ENCODE peak calls at places on chromosome X, in nine cellular contexts. R is testis, E is right lobe of liver, I is AG10803, V is WERI-Rb-1, A is mucosa of descending colon, B is psoas muscle, U is astrocyte of the cerebellum, F is hepatocyte. Z is an unnamed sample.

GRCh38 chrX:57674861-57675260 is 5.2 kb downstream of the NLRP2B start:
- DNase-seq in R (no peak), E (no peak), I (no peak), V (no peak), A (no peak), B (no peak), U (no peak), F (no peak), Z (no peak)

GRCh38 chrX:98405376-98405775 is 1521.7 kb downstream of the RPA4 start:
- DNase-seq in R (no peak), E (no peak), I (no peak), V (no peak), A (no peak), B (no peak), U (no peak), F (no peak), Z (no peak)

GRCh38 chrX:136880003-136880451 is 498 bp downstream of the RBMX start:
- DNase-seq in R (peak), E (peak), I (no peak), V (no peak), A (peak), B (peak), U (no peak), F (no peak), Z (no peak)

GRCh38 chrX:65643046-65643785 is 24.2 kb upstream of the MSN start:
- DNase-seq in R (no peak), E (no peak), I (peak), V (no peak), A (no peak), B (no peak), U (peak), F (no peak), Z (no peak)

GRCh38 chrX:20829665-20830481 is 544.3 kb upstream of the CNKSR2 start:
- DNase-seq in R (no peak), E (no peak), I (peak), V (no peak), A (no peak), B (no peak), U (no peak), F (no peak), Z (no peak)

GRCh38 chrX:55206152-55206941 is 13.8 kb upstream of the PAGE5 start:
- DNase-seq in R (no peak), E (no peak), I (no peak), V (no peak), A (no peak), B (no peak), U (no peak), F (no peak), Z (no peak)

GRCh38 chrX:100368167-100368566 is 41.9 kb downstream of the PCDH19 start:
- DNase-seq in R (peak), E (peak), I (no peak), V (peak), A (no peak), B (no peak), U (no peak), F (peak), Z (no peak)

GRCh38 chrX:49058794-49059193 is at the start of gene CCDC120:
- DNase-seq in R (no peak), E (peak), I (no peak), V (no peak), A (peak), B (no peak), U (no peak), F (peak), Z (no peak)

GRCh38 chrX:30680618-30681017 is 27.4 kb downstream of the GK start:
- DNase-seq in R (no peak), E (peak), I (no peak), V (no peak), A (no peak), B (no peak), U (no peak), F (no peak), Z (no peak)

GRCh38 chrX:48003367-48003757 is 427 bp downstream of the ZNF182 start:
- DNase-seq in R (no peak), E (no peak), I (no peak), V (no peak), A (peak), B (no peak), U (no peak), F (no peak), Z (no peak)

GRCh38 chrX:135974279-135974856 is 580 bp upstream of the MMGT1 start:
- DNase-seq in R (peak), E (peak), I (peak), V (peak), A (peak), B (peak), U (peak), F (peak), Z (no peak)

GRCh38 chrX:124098089-124098488 is 136.6 kb downstream of the STAG2 start:
- DNase-seq in R (no peak), E (no peak), I (peak), V (no peak), A (no peak), B (no peak), U (peak), F (peak), Z (peak)

GRCh38 chrX:69117876-69118526 is 47.3 kb downstream of the PJA1 start:
- DNase-seq in R (no peak), E (no peak), I (no peak), V (no peak), A (no peak), B (no peak), U (no peak), F (no peak), Z (no peak)

GRCh38 chrX:44651347-44651746 is 108.7 kb upstream of the FUNDC1 start:
- DNase-seq in R (no peak), E (no peak), I (no peak), V (peak), A (no peak), B (peak), U (no peak), F (no peak), Z (no peak)

GRCh38 chrX:20500949-20501348 is 234.2 kb upstream of the RPS6KA3 start:
- DNase-seq in R (no peak), E (no peak), I (no peak), V (no peak), A (no peak), B (no peak), U (no peak), F (no peak), Z (no peak)

GRCh38 chrX:10483191-10483808 is 137.1 kb downstream of the MID1 start:
- DNase-seq in R (peak), E (no peak), I (no peak), V (no peak), A (no peak), B (no peak), U (no peak), F (no peak), Z (no peak)

GRCh38 chrX:48957477-48957826 is at the start of gene OTUD5:
- DNase-seq in R (peak), E (no peak), I (no peak), V (peak), A (no peak), B (peak), U (no peak), F (peak), Z (no peak)

GRCh38 chrX:83508006-83508405 is at the start of gene POU3F4:
- DNase-seq in R (peak), E (no peak), I (peak), V (no peak), A (no peak), B (no peak), U (peak), F (no peak), Z (no peak)

GRCh38 chrX:15786930-15787329 is 3.4 kb upstream of the ZRSR2 start:
- DNase-seq in R (no peak), E (no peak), I (no peak), V (no peak), A (no peak), B (no peak), U (no peak), F (no peak), Z (no peak)

GRCh38 chrX:13258725-13259124 is 61.1 kb downstream of the ATXN3L start:
- DNase-seq in R (no peak), E (no peak), I (no peak), V (no peak), A (no peak), B (no peak), U (no peak), F (no peak), Z (no peak)

GRCh38 chrX:39905475-39905889 is 192.3 kb downstream of the BCOR start:
- DNase-seq in R (peak), E (peak), I (no peak), V (no peak), A (peak), B (no peak), U (no peak), F (peak), Z (no peak)

GRCh38 chrX:110657073-110657472 is 138.5 kb downstream of the CHRDL1 start:
- DNase-seq in R (no peak), E (no peak), I (no peak), V (peak), A (no peak), B (no peak), U (no peak), F (no peak), Z (no peak)

GRCh38 chrX:151923648-151924047 is 11.0 kb downstream of the MAGEA4 start:
- DNase-seq in R (no peak), E (no peak), I (no peak), V (no peak), A (no peak), B (no peak), U (no peak), F (no peak), Z (no peak)

GRCh38 chrX:55088795-55089489 is at the start of gene PAGE2:
- DNase-seq in R (peak), E (no peak), I (no peak), V (no peak), A (no peak), B (no peak), U (no peak), F (no peak), Z (no peak)

GRCh38 chrX:115058276-115058675 is 40.9 kb upstream of the IL13RA2 start:
- DNase-seq in R (no peak), E (no peak), I (peak), V (no peak), A (no peak), B (no peak), U (peak), F (peak), Z (peak)

GRCh38 chrX:95678679-95679078 is 1006.0 kb upstream of the DIAPH2 start:
- DNase-seq in R (no peak), E (no peak), I (no peak), V (no peak), A (no peak), B (no peak), U (no peak), F (no peak), Z (no peak)

GRCh38 chrX:151708821-151709220 is 7.0 kb upstream of the FATE1 start:
- DNase-seq in R (no peak), E (no peak), I (no peak), V (no peak), A (no peak), B (no peak), U (no peak), F (no peak), Z (no peak)

GRCh38 chrX:118540342-118540741 is 44.7 kb downstream of the DOCK11 start:
- DNase-seq in R (no peak), E (no peak), I (no peak), V (no peak), A (no peak), B (no peak), U (no peak), F (no peak), Z (no peak)

GRCh38 chrX:45850197-45850774 is 649.6 kb upstream of the DIPK2B start:
- DNase-seq in R (no peak), E (no peak), I (peak), V (no peak), A (peak), B (no peak), U (no peak), F (peak), Z (no peak)

GRCh38 chrX:45847966-45848365 is 647.3 kb upstream of the DIPK2B start:
- DNase-seq in R (no peak), E (no peak), I (peak), V (no peak), A (no peak), B (no peak), U (no peak), F (no peak), Z (no peak)

GRCh38 chrX:45851434-45851991 is 650.8 kb upstream of the DIPK2B start:
- DNase-seq in R (peak), E (no peak), I (peak), V (peak), A (peak), B (peak), U (no peak), F (peak), Z (no peak)

GRCh38 chrX:45850775-45851433 is 650.2 kb upstream of the DIPK2B start:
- DNase-seq in R (peak), E (no peak), I (peak), V (peak), A (peak), B (peak), U (no peak), F (peak), Z (no peak)

GRCh38 chrX:45849261-45849660 is 648.6 kb upstream of the DIPK2B start:
- DNase-seq in R (no peak), E (no peak), I (peak), V (no peak), A (no peak), B (no peak), U (peak), F (peak), Z (peak)
- H3K4me3 ChIP-seq in R (no peak), E (no peak), I (peak), V (no peak), A (no peak), B (no peak), U (peak), F (peak), Z (peak)

GRCh38 chrX:149950681-149951080 is 12.4 kb upstream of the EOLA2 start:
- DNase-seq in R (peak), E (no peak), I (peak), V (peak), A (no peak), B (no peak), U (peak), F (peak), Z (peak)
- TF ChIP-seq CTCF in R (peak), E (peak), I (peak), V (peak), A (no peak), B (peak), U (peak), F (peak), Z (peak)

GRCh38 chrX:17375361-17375630 is 296 bp downstream of the NHS start:
- DNase-seq in R (no peak), E (no peak), I (no peak), V (no peak), A (no peak), B (no peak), U (no peak), F (no peak), Z (no peak)
- H3K4me3 ChIP-seq in R (peak), E (peak), I (peak), V (peak), A (peak), B (peak), U (peak), F (peak), Z (peak)

GRCh38 chrX:132676561-132677186 is 187.8 kb upstream of the MBNL3 start:
- DNase-seq in R (peak), E (no peak), I (no peak), V (no peak), A (no peak), B (no peak), U (no peak), F (peak), Z (no peak)
- TF ChIP-seq CTCF in R (no peak), E (no peak), I (no peak), V (no peak), A (no peak), B (peak), U (no peak), F (peak), Z (no peak)

GRCh38 chrX:129572422-129572821 is 32.4 kb downstream of the OCRL start:
- DNase-seq in R (no peak), E (no peak), I (peak), V (no peak), A (no peak), B (no peak), U (peak), F (no peak), Z (no peak)
- H3K4me3 ChIP-seq in R (no peak), E (no peak), I (no peak), V (no peak), A (no peak), B (no peak), U (no peak), F (no peak), Z (no peak)

GRCh38 chrX:68018248-68019203 is 414.8 kb downstream of the OPHN1 start:
- DNase-seq in R (peak), E (peak), I (peak), V (peak), A (peak), B (no peak), U (no peak), F (no peak), Z (no peak)
- TF ChIP-seq CTCF in R (peak), E (peak), I (peak), V (peak), A (no peak), B (peak), U (peak), F (no peak), Z (peak)

GRCh38 chrX:103533428-103534216 is 14.3 kb upstream of the RAB40A start:
- DNase-seq in R (peak), E (peak), I (peak), V (peak), A (peak), B (peak), U (peak), F (peak), Z (peak)
- H3K4me3 ChIP-seq in R (no peak), E (peak), I (peak), V (peak), A (no peak), B (peak), U (peak), F (no peak), Z (peak)

GRCh38 chrX:150365953-150366911 is 3.1 kb downstream of the MAMLD1 start:
- DNase-seq in R (peak), E (peak), I (peak), V (peak), A (peak), B (peak), U (no peak), F (peak), Z (no peak)
- TF ChIP-seq CTCF in R (no peak), E (no peak), I (peak), V (no peak), A (no peak), B (no peak), U (peak), F (peak), Z (peak)

Z was measured in HFF-Myc.